ENCODE peak calls at places on chromosome 1, in nine cellular contexts. U is CD4-positive, CD25-positive, alpha-beta regulatory T cell; D is thoracic aorta; G is GM23248; J is uterus; Y is adrenal gland; R is breast epithelium; S is endothelial cell of umbilical vein; K is Karpas-422. Z is an unnamed sample.
A peak's percentile ranks its signal among the peaks of the same experiment; 100 is the strongest.

GRCh38 chr1:63203641-63204040 is 118.7 kb upstream of the FOXD3 start:
- DNase-seq in G (no peak), R (no peak), K (no peak), U (no peak), Y (no peak), D (no peak), J (no peak), S (no peak), Z (no peak)

GRCh38 chr1:59605761-59606160 is 209.0 kb upstream of the HOOK1 start:
- DNase-seq in K (no peak), Y (no peak), D (no peak), G (peak; percentile 47), U (no peak), R (no peak), S (no peak), J (no peak), Z (no peak)

GRCh38 chr1:203649551-203650011 is 22.9 kb downstream of the ATP2B4 start:
- DNase-seq in G (no peak), S (no peak), K (no peak), D (no peak), U (no peak), J (no peak), R (no peak), Y (no peak), Z (peak; percentile 55)

GRCh38 chr1:219576931-219577330 is 36.0 kb downstream of the ZC3H11B start:
- DNase-seq in S (no peak), R (no peak), Y (no peak), U (no peak), D (no peak), J (no peak), G (no peak), K (no peak), Z (no peak)

GRCh38 chr1:160085686-160086089 is 4.3 kb downstream of the KCNJ9 start:
- DNase-seq in S (peak; percentile 65), J (peak; percentile 60), D (no peak), G (peak; percentile 75), U (peak; percentile 80), R (peak; percentile 74), Y (peak; percentile 91), K (peak; percentile 94), Z (peak; percentile 62)

GRCh38 chr1:206847946-206848345 is 17.5 kb upstream of the IL20 start:
- DNase-seq in Y (no peak), G (no peak), R (no peak), S (no peak), U (no peak), J (no peak), K (no peak), D (no peak), Z (no peak)

GRCh38 chr1:162040657-162041056 is 17.0 kb upstream of the OLFML2B start:
- DNase-seq in S (peak; percentile 40), J (no peak), Y (no peak), R (no peak), K (peak; percentile 70), G (peak; percentile 63), U (peak; percentile 32), D (no peak), Z (no peak)

GRCh38 chr1:7491818-7492173 is 279.3 kb upstream of the VAMP3 start:
- DNase-seq in J (peak; percentile 38), D (no peak), U (no peak), R (no peak), K (no peak), G (no peak), Y (no peak), S (no peak), Z (no peak)

GRCh38 chr1:185632659-185633428 is 101.3 kb upstream of the HMCN1 start:
- DNase-seq in S (no peak), R (no peak), G (peak; percentile 81), U (no peak), D (no peak), Y (no peak), J (no peak), K (no peak), Z (no peak)

GRCh38 chr1:214019499-214019898 is 31.7 kb downstream of the PROX1 start:
- DNase-seq in S (no peak), U (no peak), K (no peak), J (no peak), G (no peak), R (no peak), D (no peak), Y (peak; percentile 80), Z (no peak)

GRCh38 chr1:222829868-222830267 is 15.0 kb downstream of the DISP1 start:
- DNase-seq in K (no peak), Y (no peak), D (no peak), U (no peak), G (peak; percentile 74), S (no peak), R (no peak), J (no peak), Z (no peak)

GRCh38 chr1:154831470-154831869 is 38.6 kb downstream of the KCNN3 start:
- DNase-seq in D (no peak), K (no peak), U (no peak), G (peak; percentile 31), R (no peak), S (peak; percentile 29), Y (no peak), J (no peak), Z (no peak)

GRCh38 chr1:111955755-111956154 is 33.7 kb downstream of the KCND3 start:
- DNase-seq in J (no peak), G (peak; percentile 44), R (no peak), K (no peak), U (no peak), Y (no peak), D (no peak), S (no peak), Z (no peak)

GRCh38 chr1:66354311-66354922 is 179.5 kb upstream of the SGIP1 start:
- DNase-seq in J (no peak), R (no peak), S (peak; percentile 78), Y (no peak), U (no peak), D (no peak), K (no peak), G (peak; percentile 56), Z (no peak)

DNA sequence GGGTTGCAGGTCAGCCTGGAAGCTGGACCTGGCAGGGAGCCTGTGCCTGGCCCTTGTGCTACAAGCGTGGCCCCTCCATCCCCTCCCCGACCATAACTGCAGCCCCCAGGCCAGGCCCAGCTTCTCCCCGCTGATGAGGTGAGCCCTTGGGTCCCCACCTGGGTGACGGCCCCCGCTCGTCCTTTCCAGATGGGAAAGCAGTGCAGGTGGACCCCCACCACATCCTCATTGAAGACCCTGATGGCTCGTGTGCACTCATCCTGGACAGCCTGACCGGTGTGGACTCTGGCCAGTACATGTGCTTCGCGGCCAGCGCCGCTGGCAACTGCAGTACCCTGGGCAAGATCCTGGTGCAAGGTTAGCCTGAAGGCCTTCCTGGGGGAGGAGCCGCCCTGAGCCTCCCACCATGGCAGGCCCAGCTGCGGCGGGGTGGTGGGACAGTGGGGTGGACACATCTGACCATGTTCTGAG is 56.9 kb downstream of the TRIM11 start:
- DNase-seq in D (no peak), S (no peak), K (no peak), U (no peak), R (peak; percentile 48), G (no peak), J (peak; percentile 11), Y (peak; percentile 27), Z (no peak)
- H3K9me3 ChIP-seq in D (no peaks in the 10 kb centered on the region), S (no peaks in the 10 kb centered on the region), K (no peaks in the 10 kb centered on the region), U (no peaks in the 10 kb centered on the region), R (no peaks in the 10 kb centered on the region), G (no peaks in the 10 kb centered on the region), J (no peaks in the 10 kb centered on the region), Y (no peaks in the 10 kb centered on the region), Z (no peaks in the 10 kb centered on the region)

GRCh38 chr1:31458287-31458896 is 45.4 kb downstream of the SERINC2 start:
- DNase-seq in K (no peak), D (no peak), R (no peak), J (no peak), U (no peak), Y (no peak), S (no peak), G (no peak), Z (no peak)
- H3K9me3 ChIP-seq in K (peaks cover 20% of the 10 kb centered on the region), D (peaks cover 29% of the 10 kb centered on the region), R (peaks cover 47% of the 10 kb centered on the region), J (no peaks in the 10 kb centered on the region), U (peaks cover 37% of the 10 kb centered on the region), Y (no peaks in the 10 kb centered on the region), S (peaks cover 6% of the 10 kb centered on the region), G (peaks cover 5% of the 10 kb centered on the region), Z (peaks cover 13% of the 10 kb centered on the region)

GRCh38 chr1:2988256-2988655 is 33.0 kb upstream of the ACTRT2 start:
- DNase-seq in U (no peak), K (no peak), G (no peak), D (no peak), S (no peak), R (peak; percentile 14), Y (no peak), J (no peak), Z (no peak)

GRCh38 chr1:2990376-2991115 is 30.7 kb upstream of the ACTRT2 start:
- DNase-seq in K (no peak), J (no peak), U (no peak), S (no peak), Y (no peak), D (no peak), R (peak; percentile 35), G (no peak), Z (no peak)

GRCh38 chr1:2989185-2989584 is 32.1 kb upstream of the ACTRT2 start:
- DNase-seq in D (no peak), G (no peak), R (peak; percentile 6), S (no peak), U (no peak), J (no peak), Y (no peak), K (no peak), Z (no peak)

GRCh38 chr1:2991753-2992495 is 29.3 kb upstream of the ACTRT2 start:
- DNase-seq in G (no peak), K (no peak), U (no peak), R (peak; percentile 19), Y (no peak), J (no peak), D (no peak), S (no peak), Z (no peak)

DNA sequence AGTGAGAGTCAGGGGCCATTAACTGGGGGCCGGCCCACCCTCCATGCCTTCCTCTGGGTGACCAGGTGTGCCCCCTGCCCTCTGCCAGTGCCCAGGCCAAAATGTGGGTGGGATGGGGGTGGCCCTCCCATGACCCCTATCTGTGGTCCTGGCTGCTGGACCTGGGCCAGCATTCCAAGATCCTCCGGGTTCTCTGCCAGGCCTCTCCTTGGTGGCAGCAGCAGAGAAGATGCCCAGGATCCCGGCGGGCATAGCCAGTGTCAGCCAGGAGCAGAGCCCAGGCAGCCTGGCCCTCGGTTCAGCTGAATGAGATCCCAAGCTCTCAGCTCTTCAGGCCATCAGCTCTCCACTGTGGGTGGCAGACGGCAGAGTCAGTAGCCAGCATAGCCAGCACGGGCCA is 31.3 kb upstream of the ACTRT2 start:
- DNase-seq in D (no peak), U (no peak), G (no peak), S (no peak), R (peak; percentile 49), Y (no peak), J (no peak), K (no peak), Z (no peak)
- H3K9me3 ChIP-seq in D (no peaks in the 10 kb centered on the region), U (peaks cover 11% of the 10 kb centered on the region), G (no peaks in the 10 kb centered on the region), S (peaks cover 9% of the 10 kb centered on the region), R (peaks cover 18% of the 10 kb centered on the region), Y (no peaks in the 10 kb centered on the region), J (no peaks in the 10 kb centered on the region), K (no peaks in the 10 kb centered on the region), Z (no peaks in the 10 kb centered on the region)

DNA sequence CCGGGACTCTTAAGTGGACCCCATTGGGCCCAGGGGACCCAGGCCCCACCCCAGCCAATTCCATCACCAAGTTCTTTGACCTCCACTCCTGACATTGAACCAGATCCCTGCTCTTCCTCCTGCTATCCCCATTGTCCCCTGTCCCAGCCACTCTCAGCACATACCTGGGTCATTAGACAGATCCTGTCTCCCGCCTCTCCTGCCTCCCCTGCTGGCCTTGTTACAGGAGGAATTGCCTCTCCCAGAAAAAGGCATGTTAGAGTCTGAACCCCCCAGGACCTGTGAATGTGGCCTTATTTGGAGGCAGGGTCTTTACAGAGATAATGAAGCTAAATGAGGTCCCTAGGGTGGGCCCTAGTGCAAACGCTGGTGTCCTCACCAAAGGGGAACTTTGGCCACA is 301.9 kb downstream of the NPHP4 start:
- DNase-seq in J (no peak), Y (no peak), K (no peak), R (no peak), G (no peak), U (no peak), S (no peak), D (no peak), Z (no peak)
- H3K9me3 ChIP-seq in J (no peaks in the 10 kb centered on the region), Y (no peaks in the 10 kb centered on the region), K (no peaks in the 10 kb centered on the region), R (no peaks in the 10 kb centered on the region), G (no peaks in the 10 kb centered on the region), U (no peaks in the 10 kb centered on the region), S (peaks cover 2% of the 10 kb centered on the region), D (no peaks in the 10 kb centered on the region), Z (no peaks in the 10 kb centered on the region)